ENCODE peak calls at places on chromosomes 1 and 21, in six cellular contexts. K is cardiac muscle cell, P is H9, J is choroid plexus epithelial cell, L is ovary, Z is sigmoid colon. E is an unnamed sample.

GRCh38 chr21:29870814-29871213 is 69.0 kb downstream of the GRIK1 start:
- DNase-seq in L (no peak), Z (no peak), K (no peak), J (no peak), P (peak), E (peak)

GRCh38 chr1:46411601-46412341 is 17.7 kb downstream of the FAAH start:
- DNase-seq in L (no peak), P (peak), J (no peak), Z (no peak), K (no peak), E (no peak)

GRCh38 chr21:35321322-35322200 is 272.5 kb upstream of the RUNX1 start:
- DNase-seq in J (no peak), K (no peak), L (no peak), Z (no peak), P (no peak), E (no peak)

GRCh38 chr1:107139833-107140702 is 771 bp upstream of the NTNG1 start:
- DNase-seq in J (peak), P (peak), K (peak), L (no peak), Z (peak), E (peak)

GRCh38 chr1:203166192-203166940 is 9.3 kb downstream of the MYBPH start:
- DNase-seq in L (no peak), Z (no peak), K (peak), P (peak), J (peak), E (peak)

GRCh38 chr21:43989401-43989800 is 22.7 kb upstream of the TRAPPC10 start:
- DNase-seq in L (no peak), P (no peak), K (no peak), Z (no peak), J (no peak), E (no peak)

GRCh38 chr1:156807627-156808026 is 9.0 kb downstream of the SH2D2A start:
- DNase-seq in Z (peak), P (no peak), K (no peak), L (no peak), J (no peak), E (no peak)

GRCh38 chr1:154871374-154871773 is 1.3 kb upstream of the KCNN3 start:
- DNase-seq in Z (peak), P (peak), J (no peak), K (no peak), L (no peak), E (peak)

GRCh38 chr1:116268211-116268610 is 104.8 kb upstream of the ATP1A1 start:
- DNase-seq in P (no peak), L (no peak), Z (no peak), K (no peak), J (peak), E (peak)

GRCh38 chr1:45381243-45381642 is 41.0 kb upstream of the MUTYH start:
- DNase-seq in J (no peak), P (no peak), K (no peak), L (no peak), Z (no peak), E (peak)

GRCh38 chr1:147669475-147670318 is 627 bp downstream of the ACP6 start:
- DNase-seq in J (peak), Z (peak), L (peak), P (peak), K (peak), E (peak)

GRCh38 chr1:77682442-77683141 is at the start of gene ZZZ3:
- DNase-seq in L (peak), J (peak), P (peak), K (peak), Z (peak), E (peak)

GRCh38 chr1:202117898-202118371 is 4.8 kb upstream of the GPR37L1 start:
- DNase-seq in L (no peak), K (no peak), P (no peak), Z (no peak), J (no peak), E (no peak)

GRCh38 chr1:220682901-220683576 is 7.1 kb upstream of the C1orf115 start:
- DNase-seq in P (no peak), Z (no peak), L (no peak), K (no peak), J (no peak), E (no peak)

GRCh38 chr1:220013497-220013896 is 32.8 kb downstream of the EPRS1 start:
- DNase-seq in J (peak), K (peak), P (no peak), Z (no peak), L (no peak), E (peak)

GRCh38 chr1:67019600-67020136 is 34.3 kb downstream of the SLC35D1 start:
- DNase-seq in Z (no peak), K (peak), P (peak), J (peak), L (no peak), E (peak)

GRCh38 chr1:212975607-212975918 is 25.2 kb downstream of the VASH2 start:
- DNase-seq in Z (no peak), L (no peak), P (no peak), J (no peak), K (no peak), E (no peak)

GRCh38 chr1:207181838-207182237 is 77.8 kb downstream of the C4BPA start:
- DNase-seq in P (no peak), L (no peak), K (no peak), J (peak), Z (no peak), E (peak)
- TF ChIP-seq CTCF in P (no peak), L (no peak), K (peak), J (peak), Z (no peak), E (peak)

GRCh38 chr1:15669864-15670263 is 14.3 kb upstream of the PLEKHM2 start:
- DNase-seq in L (no peak), Z (no peak), P (no peak), J (no peak), K (no peak), E (no peak)
- TF ChIP-seq CTCF in L (no peak), Z (no peak), P (no peak), J (no peak), K (no peak), E (no peak)

GRCh38 chr1:40058097-40058452 is 17.5 kb downstream of the CAP1 start:
- DNase-seq in P (no peak), K (no peak), Z (no peak), L (no peak), J (no peak), E (no peak)

GRCh38 chr1:40058453-40059291 is 18.1 kb downstream of the CAP1 start:
- DNase-seq in K (no peak), L (no peak), P (no peak), Z (no peak), J (no peak), E (no peak)

GRCh38 chr1:40059960-40060337 is 19.4 kb downstream of the CAP1 start:
- DNase-seq in J (no peak), L (no peak), K (no peak), Z (no peak), P (no peak), E (no peak)

GRCh38 chr1:40060351-40060750 is 19.8 kb downstream of the CAP1 start:
- DNase-seq in L (no peak), P (no peak), J (no peak), K (no peak), Z (no peak), E (no peak)

DNA sequence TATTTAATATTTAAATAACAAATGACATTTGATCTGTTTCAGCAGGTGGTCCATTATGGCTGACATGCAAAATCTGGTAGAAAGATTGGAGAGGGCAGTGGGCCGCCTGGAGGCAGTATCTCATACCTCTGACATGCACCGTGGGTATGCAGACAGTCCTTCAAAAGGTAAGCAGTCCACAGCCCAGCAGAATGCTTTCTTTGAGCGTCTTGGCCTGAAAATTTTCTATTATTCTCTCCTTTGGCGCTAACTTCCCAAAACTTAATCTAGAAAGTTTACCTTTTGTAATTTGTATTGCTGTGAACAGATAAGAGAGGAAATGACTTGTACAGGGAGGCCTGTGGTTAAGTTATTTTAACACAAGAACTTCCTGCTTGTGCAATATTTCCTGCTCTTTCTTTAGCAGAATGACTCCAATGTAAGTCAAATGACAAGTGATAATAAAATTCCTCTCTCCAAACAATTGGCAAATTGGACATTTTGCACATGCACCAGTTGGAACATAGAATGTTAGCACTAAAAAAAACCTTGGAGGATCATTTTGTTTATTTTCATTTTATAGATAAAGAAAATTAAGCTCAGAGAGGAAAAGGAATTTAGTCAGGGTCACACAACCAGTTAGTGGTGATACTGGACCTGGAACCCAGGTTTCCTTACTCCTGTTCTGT is 18.9 kb downstream of the CAP1 start:
- DNase-seq in K (no peak), L (no peak), Z (no peak), J (peak), P (peak), E (peak)
- TF ChIP-seq CTCF in K (peak), L (no peak), Z (no peak), J (peak), P (peak), E (no peak)

GRCh38 chr1:152440635-152441471 is 26.8 kb upstream of the CRNN start:
- DNase-seq in Z (peak), L (peak), P (peak), J (peak), K (no peak), E (peak)
- TF ChIP-seq CTCF in Z (peak), L (peak), P (peak), J (peak), K (peak), E (peak)

DNA sequence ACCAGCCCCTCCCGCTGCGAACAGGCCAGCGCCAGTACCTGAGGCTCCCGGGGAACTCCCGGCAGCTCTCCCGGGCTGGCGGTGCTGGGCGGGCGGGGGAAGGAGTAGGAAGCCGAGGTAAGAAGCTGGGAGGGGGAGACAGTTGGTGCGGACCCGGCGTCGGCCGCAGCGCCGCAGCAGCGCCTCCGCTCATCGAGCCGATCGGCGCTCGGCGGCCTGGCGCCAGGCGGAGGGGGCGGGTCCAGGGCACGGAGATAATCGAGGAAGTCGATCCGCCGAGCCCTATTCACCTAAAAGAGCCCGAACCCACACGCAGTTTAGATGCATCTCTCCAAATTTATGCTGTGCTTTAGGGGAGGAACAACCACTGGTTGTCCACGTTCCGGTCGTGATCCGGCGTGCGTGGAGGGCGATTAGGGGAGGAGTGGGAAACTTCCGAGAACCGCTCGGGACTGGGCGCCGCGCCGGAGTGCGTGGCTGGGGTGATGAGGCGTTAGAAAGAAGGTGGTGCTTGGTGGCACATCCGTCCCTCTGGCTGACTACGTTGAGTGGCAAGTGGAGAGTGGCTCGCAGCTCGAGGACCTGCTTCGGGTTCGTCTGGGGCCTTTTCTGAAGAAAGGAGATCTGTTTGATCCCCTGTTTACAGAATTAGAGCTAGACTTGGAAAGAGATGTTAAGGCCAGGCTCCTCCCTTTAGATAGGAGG is at the start of gene VAMP4:
- DNase-seq in L (peak), K (peak), J (peak), P (peak), Z (peak), E (peak)
- TF ChIP-seq CTCF in L (no peak), K (no peak), J (no peak), P (no peak), Z (no peak), E (no peak)

E was measured in epithelial cell of esophagus.